ENCODE peak calls at places on chromosomes 13 and 19, in ten cellular contexts. D, P, Z, O, J, V, S, U, I and Q are unnamed samples.

GRCh38 chr13:22964245-22964966 is 216.4 kb upstream of the SGCG start:
- DNase-seq in D (no peak), P (no peak), J (no peak), U (no peak), Z (no peak), O (no peak), I (no peak), S (no peak), V (no peak), Q (no peak)

GRCh38 chr13:95254341-95254740 is 46.9 kb downstream of the ABCC4 start:
- DNase-seq in O (no peak), S (no peak), Z (no peak), V (no peak), U (no peak), I (no peak), J (peak; percentile 39), D (no peak), P (no peak), Q (no peak)

GRCh38 chr19:11073568-11073967 is 15.7 kb upstream of the LDLR start:
- DNase-seq in O (no peak), I (no peak), U (no peak), P (no peak), Z (no peak), J (no peak), S (no peak), D (no peak), V (no peak), Q (peak; percentile 37)

GRCh38 chr19:40054632-40055031 is 1.4 kb downstream of the ZNF780B start:
- DNase-seq in O (no peak), U (no peak), V (no peak), J (no peak), P (no peak), Z (no peak), D (no peak), I (no peak), S (no peak), Q (no peak)

GRCh38 chr13:79282976-79283375 is 123.1 kb downstream of the RBM26 start:
- DNase-seq in P (no peak), I (no peak), V (no peak), O (no peak), D (peak; percentile 24), U (no peak), Z (no peak), S (no peak), J (no peak), Q (peak; percentile 94)

GRCh38 chr13:50543767-50544166 is 299.7 kb downstream of the DLEU7 start:
- DNase-seq in P (no peak), D (no peak), Z (peak; percentile 37), U (no peak), I (no peak), S (no peak), V (no peak), J (peak; percentile 91), O (no peak), Q (no peak)

GRCh38 chr13:48776396-48776795 is 122.7 kb downstream of the CYSLTR2 start:
- DNase-seq in P (no peak), D (no peak), S (no peak), O (no peak), I (no peak), V (no peak), Z (no peak), U (no peak), J (peak; percentile 52), Q (no peak)

GRCh38 chr19:35789195-35789977 is 14.0 kb downstream of the ARHGAP33 start:
- DNase-seq in P (no peak), U (no peak), Z (no peak), D (no peak), S (no peak), J (no peak), V (no peak), I (no peak), O (no peak), Q (no peak)

GRCh38 chr19:3404324-3405260 is 38.2 kb downstream of the NFIC start:
- DNase-seq in U (no peak), I (no peak), J (peak; percentile 93), Z (peak; percentile 92), P (no peak), V (no peak), S (no peak), D (no peak), O (no peak), Q (no peak)

GRCh38 chr13:29908411-29908810 is 58.0 kb upstream of the UBL3 start:
- DNase-seq in Z (peak; percentile 69), P (no peak), S (no peak), V (no peak), U (no peak), D (no peak), O (no peak), I (no peak), J (peak; percentile 80), Q (no peak)

GRCh38 chr19:33268162-33268991 is 34.0 kb downstream of the CEBPA start:
- DNase-seq in S (no peak), V (no peak), O (no peak), Z (no peak), P (peak; percentile 20), U (no peak), D (no peak), J (no peak), I (no peak), Q (peak; percentile 83)

GRCh38 chr13:111480503-111480902 is 160.1 kb downstream of the TEX29 start:
- DNase-seq in S (no peak), P (no peak), D (no peak), U (no peak), O (no peak), Z (no peak), J (no peak), I (no peak), V (no peak), Q (no peak)